ENCODE peak calls at places on chromosomes 1 and 21, in six cellular contexts. Q is HCT116, S is SK-N-SH, N is H1, H is K562, I is GM12878. X is an unnamed sample.

GRCh38 chr1:181936768-181937581 is 124.5 kb downstream of the ZNF648 start:
- DNase-seq in H (peak), N (peak), I (peak), Q (peak), S (peak), X (peak)

GRCh38 chr1:8009043-8010002 is 16.8 kb downstream of the ERRFI1 start:
- DNase-seq in H (no peak), N (no peak), I (no peak), S (no peak), Q (no peak), X (no peak)

GRCh38 chr1:25031966-25032667 is 102.0 kb upstream of the RUNX3 start:
- DNase-seq in Q (no peak), H (no peak), I (peak), S (no peak), N (no peak), X (no peak)

GRCh38 chr21:41809891-41810596 is 43.2 kb upstream of the RIPK4 start:
- DNase-seq in Q (no peak), N (no peak), I (no peak), S (no peak), H (no peak), X (no peak)

GRCh38 chr1:184222561-184223157 is 164.2 kb upstream of the C1orf21 start:
- DNase-seq in S (peak), H (peak), I (peak), Q (peak), N (peak), X (peak)

GRCh38 chr1:55724551-55725325 is 509.6 kb upstream of the USP24 start:
- DNase-seq in Q (no peak), N (no peak), I (no peak), H (no peak), S (no peak), X (no peak)

GRCh38 chr1:24065314-24065713 is 46.6 kb downstream of the MYOM3 start:
- DNase-seq in N (no peak), S (no peak), H (no peak), I (no peak), Q (no peak), X (no peak)

GRCh38 chr1:152224093-152224492 is at the start of gene HRNR:
- DNase-seq in S (no peak), Q (no peak), I (no peak), N (no peak), H (no peak), X (no peak)

GRCh38 chr1:34871443-34872132 is 12.0 kb upstream of the SMIM12 start:
- DNase-seq in H (no peak), S (no peak), I (no peak), Q (no peak), N (no peak), X (peak)

GRCh38 chr1:46399307-46399706 is 5.2 kb downstream of the FAAH start:
- DNase-seq in Q (no peak), I (no peak), S (peak), H (peak), N (no peak), X (no peak)

GRCh38 chr1:156860113-156860638 is 489 bp upstream of the NTRK1 start:
- DNase-seq in N (peak), Q (peak), I (no peak), S (peak), H (peak), X (peak)

GRCh38 chr1:79353224-79353623 is 346.7 kb upstream of the ADGRL4 start:
- DNase-seq in S (peak), N (peak), Q (peak), I (no peak), H (no peak), X (no peak)

GRCh38 chr1:169027607-169028320 is 78.7 kb upstream of the ATP1B1 start:
- DNase-seq in S (no peak), H (no peak), I (peak), Q (no peak), N (no peak), X (no peak)

GRCh38 chr1:84907095-84907827 is 14.3 kb upstream of the LPAR3 start:
- DNase-seq in Q (no peak), H (no peak), N (peak), S (no peak), I (no peak), X (no peak)

GRCh38 chr21:43369124-43369523 is 57.8 kb downstream of the SIK1 start:
- DNase-seq in H (no peak), Q (no peak), I (no peak), S (peak), N (no peak), X (no peak)

GRCh38 chr1:44237721-44238457 is 24.6 kb downstream of the DMAP1 start:
- DNase-seq in I (no peak), H (peak), N (peak), Q (peak), S (peak), X (no peak)

GRCh38 chr1:211698161-211699026 is 23.0 kb upstream of the NEK2 start:
- DNase-seq in I (peak), H (peak), N (peak), S (peak), Q (peak), X (peak)
- TF ChIP-seq JUND in I (no peak), H (no peak), N (no peak), S (no peak), Q (no peak), X (no peak)

DNA sequence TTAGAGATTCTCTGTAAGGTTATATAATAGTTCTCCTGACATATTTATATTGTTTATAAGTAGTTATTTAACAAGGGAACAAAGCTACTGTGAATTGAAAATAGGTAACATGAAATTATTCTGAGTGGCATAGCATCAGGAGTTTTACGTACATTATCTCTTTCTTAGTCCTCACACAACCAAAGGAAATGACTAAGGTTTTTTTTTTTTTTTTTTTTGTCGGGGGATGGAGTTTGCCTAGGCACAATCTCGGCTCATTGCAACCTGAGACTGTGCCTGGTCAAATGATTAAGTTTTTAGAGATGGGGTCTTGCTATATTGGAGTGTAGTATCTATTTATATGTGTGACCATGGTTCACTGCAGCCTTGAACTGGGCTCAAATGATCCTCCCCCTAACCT is 24.9 kb downstream of the TMED5 start:
- DNase-seq in Q (no peak), N (no peak), H (peak), S (no peak), I (no peak), X (no peak)
- TF ChIP-seq JUND in Q (no peak), N (no peak), H (no peak), S (no peak), I (no peak), X (no peak)

DNA sequence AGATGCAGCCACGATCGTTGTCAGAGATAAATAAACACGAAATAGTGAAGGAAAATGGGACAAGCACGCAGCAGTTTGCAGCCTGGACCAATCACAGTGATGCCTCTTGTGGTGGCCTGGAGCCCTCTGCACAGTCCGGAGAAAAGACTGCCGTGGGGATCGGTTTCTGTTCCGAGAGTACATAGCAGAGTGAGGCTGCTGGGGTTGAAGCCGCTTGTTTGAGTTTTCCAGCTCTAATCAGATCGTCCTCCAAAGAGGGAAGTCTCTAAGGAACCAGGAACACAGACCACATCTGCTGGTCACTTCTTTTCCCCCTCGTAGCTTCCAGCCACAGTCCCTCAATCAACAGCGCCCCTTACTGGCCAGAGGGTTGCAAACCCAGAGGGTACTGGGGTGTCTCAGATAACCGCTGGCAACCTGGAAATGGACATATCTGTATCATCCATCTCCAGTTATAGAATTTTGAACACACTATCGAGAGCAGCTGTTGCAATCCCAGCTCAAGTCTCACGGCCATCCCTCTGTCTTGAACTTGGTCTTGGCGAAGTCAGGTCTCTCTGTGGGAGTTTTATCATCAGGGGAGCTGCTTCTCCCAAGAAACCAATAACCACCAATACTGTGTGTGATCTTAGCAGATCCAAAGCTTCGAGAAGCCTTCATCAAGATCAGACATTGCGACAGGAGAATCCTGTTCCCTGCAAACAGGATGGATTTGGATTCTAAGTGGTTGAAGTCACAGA is 57.4 kb downstream of the OLIG1 start:
- DNase-seq in I (peak), S (peak), H (peak), Q (peak), N (peak), X (peak)
- TF ChIP-seq JUND in I (no peak), S (no peak), H (no peak), Q (no peak), N (no peak), X (no peak)

GRCh38 chr1:78329475-78329874 is 161.3 kb upstream of the PTGFR start:
- DNase-seq in S (no peak), Q (no peak), I (no peak), H (no peak), N (no peak), X (no peak)

GRCh38 chr1:78334114-78334513 is 156.7 kb upstream of the PTGFR start:
- DNase-seq in I (no peak), H (no peak), Q (no peak), S (no peak), N (no peak), X (no peak)

GRCh38 chr1:78334952-78335351 is 155.8 kb upstream of the PTGFR start:
- DNase-seq in Q (no peak), S (no peak), H (no peak), N (no peak), I (no peak), X (no peak)

GRCh38 chr1:78331799-78332198 is 159.0 kb upstream of the PTGFR start:
- DNase-seq in H (no peak), N (no peak), Q (no peak), I (no peak), S (no peak), X (no peak)

DNA sequence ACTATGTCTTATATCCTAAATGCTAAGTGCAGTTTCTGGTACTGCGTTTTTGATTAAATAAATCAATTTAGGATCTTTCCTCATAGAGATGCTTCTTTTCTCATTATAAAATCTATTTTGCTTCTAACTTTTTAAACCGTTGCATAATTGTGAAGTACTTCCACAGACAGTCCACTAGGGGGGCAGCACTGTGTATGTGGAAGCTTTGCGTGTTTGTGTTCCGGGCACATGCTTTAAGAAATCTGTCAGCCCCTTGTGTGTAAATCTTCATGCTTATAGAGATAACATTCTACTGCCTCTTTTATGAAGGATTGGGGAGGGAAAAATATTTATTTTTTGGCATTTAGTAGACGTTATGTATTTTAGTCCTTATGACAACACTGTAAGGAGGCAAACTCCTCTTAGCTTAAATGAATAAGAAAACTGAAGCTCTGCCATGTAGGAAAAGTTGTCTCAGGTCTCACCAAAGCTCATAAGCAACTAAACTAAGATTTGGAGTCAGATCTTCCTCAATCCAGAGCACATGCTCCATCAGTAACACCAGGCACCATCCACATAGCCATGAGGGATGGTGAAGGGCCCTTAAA is 157.3 kb upstream of the PTGFR start:
- DNase-seq in I (no peak), Q (peak), S (no peak), H (no peak), N (no peak), X (peak)
- TF ChIP-seq JUND in I (no peak), Q (no peak), S (no peak), H (no peak), N (no peak), X (no peak)

DNA sequence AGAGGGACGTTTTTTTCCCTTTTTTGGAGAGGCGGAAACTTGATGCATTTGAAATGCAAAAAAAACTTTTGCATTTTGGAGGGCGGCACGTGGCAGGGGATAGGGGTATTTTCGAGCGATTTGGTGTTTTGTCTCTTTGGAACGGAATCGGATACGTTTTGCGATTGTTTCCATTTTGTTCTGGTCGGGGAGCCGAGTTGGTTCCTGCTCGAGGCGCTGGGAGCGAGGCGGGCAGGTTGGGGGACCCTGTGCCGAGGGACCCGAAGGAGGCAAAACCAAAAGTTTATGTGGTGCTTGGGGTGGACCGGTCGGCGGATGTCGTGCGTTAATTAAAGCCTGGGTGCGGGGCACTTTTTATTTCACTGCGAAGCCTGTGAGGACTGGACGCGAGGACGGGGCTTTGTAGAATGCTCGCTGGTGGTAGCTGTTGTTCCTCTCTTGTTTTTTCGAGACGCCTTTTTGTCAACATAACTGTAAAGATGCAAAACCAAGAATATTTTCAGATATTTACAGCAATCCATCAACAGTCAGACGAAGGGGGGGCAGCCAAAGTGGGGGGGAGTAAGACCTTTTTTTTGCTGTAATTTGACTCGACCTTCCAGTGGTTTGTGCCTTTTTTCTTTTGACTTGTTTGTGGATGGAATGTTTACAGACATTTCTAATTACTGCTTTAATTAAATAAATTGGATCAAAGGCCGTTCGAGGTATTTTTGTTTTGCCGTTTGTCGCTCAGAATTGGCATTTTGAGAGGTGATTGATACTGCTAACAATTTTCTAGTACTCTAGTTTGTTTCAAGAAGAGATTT is 1.0 kb downstream of the H3-3A start:
- DNase-seq in I (no peak), H (peak), Q (no peak), S (peak), N (peak), X (peak)
- TF ChIP-seq JUND in I (no peak), H (no peak), Q (no peak), S (no peak), N (no peak), X (no peak)

X was measured in T47D.